ENCODE peak calls at places on chromosomes 7 and 10, in five cellular contexts. Q is IMR-90, E is A549, A is K562, Z is GM12878. T is an unnamed sample.

GRCh38 chr10:8060010-8060703 is 5.7 kb downstream of the GATA3 start:
- DNase-seq in Q (peak), E (no peak), A (no peak), Z (peak), T (no peak)

GRCh38 chr7:55977831-55978230 is 13.4 kb downstream of the NIPSNAP2 start:
- DNase-seq in Q (peak), E (peak), A (no peak), Z (no peak), T (no peak)

GRCh38 chr7:76292206-76292573 is 10.3 kb upstream of the HSPB1 start:
- DNase-seq in Q (no peak), E (no peak), A (no peak), Z (no peak), T (no peak)

GRCh38 chr10:20990604-20991003 is 93.5 kb upstream of the NEBL start:
- DNase-seq in Q (no peak), E (no peak), A (no peak), Z (no peak), T (no peak)

GRCh38 chr7:140031364-140031763 is 31.4 kb downstream of the PARP12 start:
- DNase-seq in Q (no peak), E (no peak), A (no peak), Z (no peak), T (peak)

GRCh38 chr7:46165281-46165680 is 244.2 kb upstream of the IGFBP3 start:
- DNase-seq in Q (peak), E (no peak), A (no peak), Z (no peak), T (no peak)

GRCh38 chr10:119222531-119222930 is 15.2 kb downstream of the GRK5 start:
- DNase-seq in Q (no peak), E (no peak), A (no peak), Z (no peak), T (peak)

GRCh38 chr7:85516675-85517074 is 329.8 kb upstream of the SEMA3D start:
- DNase-seq in Q (peak), E (no peak), A (no peak), Z (no peak), T (no peak)

GRCh38 chr10:89134963-89135362 is 72.2 kb downstream of the CH25H start:
- DNase-seq in Q (no peak), E (no peak), A (no peak), Z (peak), T (no peak)

GRCh38 chr10:58189269-58189668 is 78.4 kb downstream of the IPMK start:
- DNase-seq in Q (peak), E (peak), A (no peak), Z (no peak), T (no peak)

GRCh38 chr10:34889004-34889869 is 74.1 kb upstream of the PARD3 start:
- DNase-seq in Q (no peak), E (peak), A (no peak), Z (no peak), T (no peak)

GRCh38 chr7:98514211-98515150 is 102.6 kb upstream of the NPTX2 start:
- DNase-seq in Q (no peak), E (no peak), A (peak), Z (no peak), T (no peak)

GRCh38 chr10:102398172-102399020 is 2.9 kb downstream of the NFKB2 start:
- DNase-seq in Q (no peak), E (no peak), A (no peak), Z (no peak), T (no peak)

GRCh38 chr10:62688971-62689700 is 115.4 kb upstream of the ADO start:
- DNase-seq in Q (no peak), E (no peak), A (no peak), Z (no peak), T (no peak)

GRCh38 chr10:130046591-130046990 is 64.0 kb downstream of the C10orf143 start:
- DNase-seq in Q (no peak), E (no peak), A (no peak), Z (no peak), T (no peak)

GRCh38 chr7:69903410-69903809 is 305.1 kb downstream of the AUTS2 start:
- DNase-seq in Q (no peak), E (no peak), A (no peak), Z (no peak), T (no peak)

GRCh38 chr10:2137549-2138174 is 400.3 kb upstream of the ADARB2 start:
- DNase-seq in Q (no peak), E (peak), A (no peak), Z (no peak), T (no peak)

GRCh38 chr7:81385370-81385769 is 384.5 kb downstream of the HGF start:
- DNase-seq in Q (no peak), E (no peak), A (no peak), Z (no peak), T (no peak)

GRCh38 chr10:31919010-31919409 is 9.6 kb downstream of the ARHGAP12 start:
- DNase-seq in Q (no peak), E (no peak), A (no peak), Z (no peak), T (no peak)

GRCh38 chr10:91712315-91712714 is 79.4 kb upstream of the PPP1R3C start:
- DNase-seq in Q (no peak), E (no peak), A (no peak), Z (no peak), T (no peak)

GRCh38 chr7:48938539-48938938 is 14.2 kb downstream of the CDC14C start:
- DNase-seq in Q (no peak), E (no peak), A (no peak), Z (no peak), T (no peak)

GRCh38 chr7:130485734-130486113 is 6.2 kb upstream of the MEST start:
- DNase-seq in Q (no peak), E (no peak), A (no peak), Z (no peak), T (no peak)

GRCh38 chr7:80039255-80039884 is 95.3 kb upstream of the GNAI1 start:
- DNase-seq in Q (peak), E (no peak), A (no peak), Z (no peak), T (no peak)

GRCh38 chr10:12965571-12965970 is 35.9 kb downstream of the CCDC3 start:
- DNase-seq in Q (peak), E (no peak), A (no peak), Z (no peak), T (no peak)

GRCh38 chr10:133225707-133226191 is 4.3 kb upstream of the UTF1 start:
- DNase-seq in Q (no peak), E (no peak), A (no peak), Z (no peak), T (no peak)

GRCh38 chr7:111357691-111358090 is 204.6 kb downstream of the IMMP2L start:
- DNase-seq in Q (peak), E (peak), A (no peak), Z (no peak), T (no peak)

GRCh38 chr7:112290065-112290464 is 83.6 kb downstream of the ZNF277 start:
- DNase-seq in Q (peak), E (no peak), A (no peak), Z (no peak), T (no peak)

GRCh38 chr10:5413012-5413938 is 918 bp downstream of the NET1 start:
- DNase-seq in Q (peak), E (peak), A (no peak), Z (no peak), T (no peak)

GRCh38 chr7:92834661-92835139 is 1.7 kb downstream of the CDK6 start:
- DNase-seq in Q (no peak), E (no peak), A (peak), Z (no peak), T (peak)

GRCh38 chr10:121592155-121592890 is 5.9 kb downstream of the FGFR2 start:
- DNase-seq in Q (no peak), E (no peak), A (no peak), Z (no peak), T (no peak)
- TF ChIP-seq RCOR1 in Q (no peak), E (no peak), A (no peak), Z (no peak), T (no peak)

DNA sequence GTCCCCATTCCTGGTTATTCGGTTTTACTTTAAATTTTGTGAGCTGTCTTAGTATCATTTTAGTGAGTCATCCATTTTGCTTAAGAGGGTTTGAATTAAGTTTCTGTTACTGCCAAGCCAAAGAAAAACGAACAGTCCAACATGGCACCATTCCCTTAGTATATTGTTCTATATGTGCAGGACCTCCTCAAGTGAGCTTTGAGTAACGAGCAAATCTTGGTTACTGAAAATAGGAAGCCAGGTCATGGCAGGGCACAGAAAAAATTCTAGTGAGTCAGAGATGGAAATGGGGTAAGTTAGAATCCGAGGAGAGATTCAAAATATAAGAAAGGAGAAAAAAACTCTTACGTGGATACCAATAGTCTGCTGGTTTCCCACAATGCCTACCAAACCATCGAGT is 292.9 kb downstream of the BAMBI start:
- DNase-seq in Q (peak), E (no peak), A (no peak), Z (no peak), T (no peak)
- TF ChIP-seq RCOR1 in Q (no peak), E (no peak), A (no peak), Z (no peak), T (no peak)

DNA sequence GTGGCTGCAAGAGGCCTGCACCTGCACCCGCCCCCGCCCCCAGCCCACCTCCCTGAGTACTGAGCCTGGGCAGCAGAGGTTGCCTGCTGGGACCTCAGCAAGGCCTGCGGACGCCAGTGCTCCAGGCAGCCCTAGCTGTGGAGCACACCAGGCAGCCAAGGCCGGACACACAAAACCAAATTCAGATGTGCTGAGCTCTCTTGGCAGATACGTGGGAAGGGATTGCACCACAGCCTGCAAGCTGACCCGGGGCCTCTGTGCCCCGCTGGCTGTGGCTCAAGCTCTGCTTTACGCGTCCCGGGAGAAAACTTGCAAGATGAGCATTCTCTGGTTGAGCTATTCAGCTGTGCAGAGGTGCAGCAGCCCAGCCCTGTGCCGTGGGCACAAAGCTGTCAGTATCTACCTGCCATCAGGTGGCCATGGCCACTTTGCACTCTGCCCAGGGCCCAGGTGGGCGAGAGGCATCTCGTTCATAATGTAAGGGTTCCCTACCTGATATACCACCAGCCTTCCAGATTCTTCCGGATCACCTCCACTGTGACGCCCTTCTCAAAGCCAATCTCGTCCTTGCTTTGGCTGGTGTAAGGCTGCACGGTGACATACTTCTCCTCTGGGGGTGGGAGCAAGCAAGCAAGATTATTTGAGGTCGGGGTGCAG is 123.3 kb downstream of the NEURL1 start:
- DNase-seq in Q (peak), E (no peak), A (no peak), Z (no peak), T (no peak)
- TF ChIP-seq RCOR1 in Q (no peak), E (no peak), A (no peak), Z (no peak), T (no peak)

DNA sequence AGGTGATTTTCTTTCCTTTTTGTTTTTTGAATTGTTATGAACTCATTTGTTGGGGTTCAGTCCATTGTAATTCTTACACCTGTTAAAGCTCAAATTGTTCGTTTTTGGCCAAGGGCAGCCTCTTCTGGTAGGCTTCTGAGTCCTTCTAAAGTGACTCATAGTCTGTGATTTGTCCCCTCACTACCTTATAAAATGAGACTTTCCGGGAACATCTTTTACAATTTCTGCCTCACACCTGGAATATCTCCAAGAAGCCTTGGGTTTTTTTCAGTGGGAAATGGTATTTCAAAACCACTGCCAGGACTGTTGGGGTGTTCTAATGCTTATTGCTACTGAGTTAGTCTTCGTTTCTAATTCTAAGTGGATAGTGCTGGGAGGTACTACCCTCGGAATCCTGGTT is 56.7 kb downstream of the BMPR1A start:
- DNase-seq in Q (no peak), E (no peak), A (no peak), Z (no peak), T (no peak)
- TF ChIP-seq RCOR1 in Q (no peak), E (no peak), A (no peak), Z (no peak), T (no peak)

GRCh38 chr10:28678687-28679457 is 1.6 kb downstream of the BAMBI start:
- DNase-seq in Q (peak), E (no peak), A (peak), Z (no peak), T (no peak)

GRCh38 chr10:28676297-28676967 is 889 bp upstream of the BAMBI start:
- DNase-seq in Q (no peak), E (no peak), A (no peak), Z (no peak), T (no peak)

GRCh38 chr10:28676968-28677888 is at the start of gene BAMBI:
- DNase-seq in Q (peak), E (peak), A (peak), Z (no peak), T (peak)

GRCh38 chr10:28679941-28680752 is 2.8 kb downstream of the BAMBI start:
- DNase-seq in Q (no peak), E (peak), A (no peak), Z (no peak), T (peak)

DNA sequence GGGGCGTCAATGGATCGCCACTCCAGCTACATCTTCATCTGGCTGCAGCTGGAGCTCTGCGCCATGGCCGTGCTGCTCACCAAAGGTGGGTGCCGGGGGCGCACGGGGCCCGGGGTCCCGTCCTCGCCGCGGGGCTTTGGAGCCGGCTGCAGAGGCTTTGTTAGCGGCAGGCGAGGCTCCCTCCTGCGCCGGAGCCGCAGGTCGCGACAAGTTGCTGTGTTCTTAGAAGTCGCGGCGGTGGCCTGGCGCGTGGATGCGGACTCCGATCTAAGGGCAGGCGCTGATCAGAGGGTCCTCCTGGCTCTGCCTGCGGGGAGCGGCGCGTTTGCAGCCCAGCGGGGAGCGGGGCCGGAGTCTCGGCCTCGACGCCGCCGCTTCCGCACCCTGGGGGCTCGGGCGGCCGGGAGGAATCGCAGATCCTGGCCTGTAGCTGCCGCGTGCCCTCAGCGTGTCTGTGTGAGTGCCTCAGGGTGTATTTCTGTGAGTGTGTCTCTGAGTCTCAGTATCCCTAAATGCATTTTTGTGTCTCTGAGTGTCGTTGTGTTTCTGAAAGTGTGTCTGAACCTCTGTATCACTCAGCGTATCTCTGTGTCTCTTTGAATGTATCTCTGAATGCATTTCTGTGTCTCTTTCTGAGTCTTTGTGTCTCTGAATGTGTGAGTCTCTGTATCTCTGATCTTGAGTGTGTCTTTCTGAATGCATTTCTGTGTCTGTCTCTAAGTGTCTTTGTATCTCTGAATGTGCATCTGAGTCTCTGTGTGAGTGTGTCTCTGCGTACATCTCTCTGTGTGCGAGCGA is 767 bp downstream of the BAMBI start:
- DNase-seq in Q (peak), E (no peak), A (peak), Z (no peak), T (peak)
- TF ChIP-seq RCOR1 in Q (no peak), E (no peak), A (no peak), Z (no peak), T (no peak)

GRCh38 chr7:47458057-47458456 is 123.9 kb downstream of the TNS3 start:
- DNase-seq in Q (peak), E (no peak), A (no peak), Z (no peak), T (no peak)
- TF ChIP-seq RCOR1 in Q (peak), E (no peak), A (no peak), Z (no peak), T (peak)

GRCh38 chr7:6340241-6340640 is 67.8 kb upstream of the CYTH3 start:
- DNase-seq in Q (no peak), E (no peak), A (no peak), Z (no peak), T (no peak)
- TF ChIP-seq RCOR1 in Q (no peak), E (no peak), A (no peak), Z (no peak), T (no peak)

DNA sequence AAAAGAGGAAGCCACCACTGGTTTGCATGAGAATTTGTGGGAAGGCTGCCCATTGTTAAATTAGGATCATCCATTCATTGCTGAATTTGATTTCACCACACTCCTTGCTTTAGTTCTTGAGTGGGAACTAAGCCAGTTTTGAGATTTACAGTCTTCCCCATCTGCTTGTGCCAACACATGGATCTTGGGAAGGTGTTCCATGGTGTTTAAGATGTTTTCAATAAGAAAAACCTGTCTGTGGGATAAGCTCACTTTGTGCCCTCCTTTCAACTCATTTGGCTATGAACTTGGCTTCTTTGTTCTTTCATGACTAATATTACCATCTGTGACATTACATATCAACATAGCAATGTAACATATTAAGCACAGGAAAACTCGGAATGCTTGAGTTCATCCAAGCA is 73.2 kb downstream of the INHBA start:
- DNase-seq in Q (peak), E (no peak), A (no peak), Z (no peak), T (no peak)
- TF ChIP-seq RCOR1 in Q (no peak), E (no peak), A (no peak), Z (no peak), T (no peak)

GRCh38 chr10:124955872-124956271 is 13.9 kb downstream of the ZRANB1 start:
- DNase-seq in Q (no peak), E (no peak), A (no peak), Z (no peak), T (no peak)
- TF ChIP-seq RCOR1 in Q (no peak), E (no peak), A (no peak), Z (no peak), T (no peak)

GRCh38 chr10:92965314-92965713 is 95.3 kb upstream of the CYP26C1 start:
- DNase-seq in Q (peak), E (peak), A (peak), Z (no peak), T (peak)
- TF ChIP-seq RCOR1 in Q (no peak), E (no peak), A (no peak), Z (no peak), T (no peak)